ENCODE peak calls at places on chromosomes 3 and 15, in five cellular contexts. One of them, this sample, is unnamed. For H3K4me1 and H3K27me3, the result is how much of the 10 kb centered on the place peaks cover.

GRCh38 chr15:64970696-64971095 is 19.0 kb downstream of the SPG21 start:
- DNase-seq in SJSA1: no peak
- DNase-seq in right lobe of liver: no peak
- DNase-seq in ovary: no peak
- DNase-seq in mesenchymal stem cell: no peak
- DNase-seq in this sample: no peak

GRCh38 chr3:141280086-141280485 is 48.5 kb downstream of the PXYLP1 start:
- DNase-seq in mesenchymal stem cell: peak
- DNase-seq in right lobe of liver: no peak
- DNase-seq in ovary: no peak
- DNase-seq in SJSA1: no peak
- DNase-seq in this sample: peak

GRCh38 chr3:194134231-194134756 is 1.7 kb upstream of the HES1 start:
- DNase-seq in right lobe of liver: no peak
- DNase-seq in SJSA1: peak
- DNase-seq in mesenchymal stem cell: peak
- DNase-seq in ovary: no peak
- DNase-seq in this sample: peak

GRCh38 chr3:185528481-185529009 is 23.8 kb downstream of the LIPH start:
- DNase-seq in SJSA1: no peak
- DNase-seq in mesenchymal stem cell: no peak
- DNase-seq in right lobe of liver: no peak
- DNase-seq in ovary: no peak
- DNase-seq in this sample: no peak

GRCh38 chr15:93829115-93829849 is 402.1 kb upstream of the MCTP2 start:
- DNase-seq in SJSA1: no peak
- DNase-seq in mesenchymal stem cell: peak
- DNase-seq in right lobe of liver: no peak
- DNase-seq in ovary: no peak
- DNase-seq in this sample: no peak

GRCh38 chr3:132268956-132269355 is 48.3 kb upstream of the ACP3 start:
- DNase-seq in right lobe of liver: no peak
- DNase-seq in ovary: no peak
- DNase-seq in SJSA1: no peak
- DNase-seq in mesenchymal stem cell: peak
- DNase-seq in this sample: no peak

GRCh38 chr3:36992806-36993325 is at the start of gene EPM2AIP1:
- DNase-seq in ovary: no peak
- DNase-seq in right lobe of liver: peak
- DNase-seq in mesenchymal stem cell: peak
- DNase-seq in SJSA1: peak
- DNase-seq in this sample: peak

GRCh38 chr3:56347219-56347871 is 120.9 kb downstream of the ERC2 start:
- DNase-seq in SJSA1: no peak
- DNase-seq in right lobe of liver: peak
- DNase-seq in mesenchymal stem cell: no peak
- DNase-seq in ovary: no peak
- DNase-seq in this sample: no peak

GRCh38 chr3:63324621-63325020 is 46.5 kb downstream of the SYNPR start:
- DNase-seq in ovary: no peak
- DNase-seq in SJSA1: no peak
- DNase-seq in mesenchymal stem cell: no peak
- DNase-seq in right lobe of liver: no peak
- DNase-seq in this sample: no peak

GRCh38 chr15:90694987-90695386 is 22.2 kb upstream of the BLM start:
- DNase-seq in SJSA1: no peak
- DNase-seq in mesenchymal stem cell: no peak
- DNase-seq in right lobe of liver: no peak
- DNase-seq in ovary: no peak
- DNase-seq in this sample: no peak

GRCh38 chr3:9088431-9089353 is 125.4 kb upstream of the RAD18 start:
- DNase-seq in SJSA1: no peak
- DNase-seq in mesenchymal stem cell: no peak
- DNase-seq in right lobe of liver: no peak
- DNase-seq in ovary: no peak
- DNase-seq in this sample: peak

GRCh38 chr15:39409876-39410505 is 170.9 kb upstream of the THBS1 start:
- DNase-seq in ovary: no peak
- DNase-seq in SJSA1: no peak
- DNase-seq in right lobe of liver: no peak
- DNase-seq in mesenchymal stem cell: no peak
- DNase-seq in this sample: no peak

GRCh38 chr3:125353659-125354058 is 21.5 kb downstream of the ZNF148 start:
- DNase-seq in mesenchymal stem cell: no peak
- DNase-seq in right lobe of liver: no peak
- DNase-seq in SJSA1: no peak
- DNase-seq in ovary: no peak
- DNase-seq in this sample: no peak
- H3K4me1 ChIP-seq in mesenchymal stem cell: under half
- H3K4me1 ChIP-seq in right lobe of liver: under half
- H3K4me1 ChIP-seq in SJSA1: under half
- H3K4me1 ChIP-seq in ovary: under half
- H3K4me1 ChIP-seq in this sample: under half

DNA sequence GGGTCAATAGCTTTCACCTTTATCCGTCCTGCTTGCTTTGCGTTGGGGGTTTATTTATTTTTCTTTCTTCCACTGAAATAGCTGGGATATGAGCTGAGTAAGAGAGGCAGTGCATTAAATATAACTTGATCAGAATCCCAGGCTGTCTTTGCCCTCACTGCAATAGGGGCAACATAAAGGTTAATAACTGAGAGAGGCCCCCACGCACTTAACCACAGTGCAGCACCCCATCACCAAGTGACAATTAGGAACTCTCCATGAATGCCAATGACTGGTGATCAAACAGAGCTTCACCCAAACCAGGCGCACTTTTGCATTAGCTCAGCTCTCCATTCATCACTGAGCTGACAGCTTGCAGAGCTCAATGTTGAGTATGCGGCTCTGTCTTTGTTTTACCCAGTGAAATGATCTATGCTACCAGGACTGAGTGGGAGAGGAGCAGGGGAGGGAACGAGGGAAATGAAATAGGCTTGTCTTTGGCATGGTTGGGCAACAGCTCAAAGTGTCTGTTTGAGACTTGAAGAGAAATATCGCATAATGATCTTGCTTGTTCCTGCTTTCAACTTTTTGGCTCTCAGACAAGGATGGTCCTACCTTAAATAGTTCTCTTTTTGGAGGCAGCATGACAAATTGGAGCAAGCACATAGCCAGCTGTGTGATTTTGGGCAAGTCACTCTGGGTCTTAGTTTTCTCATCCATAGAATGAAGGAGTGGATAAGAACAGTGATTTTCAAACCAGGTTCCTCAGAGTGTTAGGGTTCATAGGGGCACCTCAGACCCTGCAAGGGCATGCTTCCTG is 14.5 kb upstream of the GLCE start:
- DNase-seq in ovary: no peak
- DNase-seq in SJSA1: no peak
- DNase-seq in mesenchymal stem cell: peak
- DNase-seq in right lobe of liver: no peak
- DNase-seq in this sample: no peak
- H3K27me3 ChIP-seq in ovary: under half
- H3K27me3 ChIP-seq in SJSA1: under half
- H3K27me3 ChIP-seq in mesenchymal stem cell: half or more
- H3K27me3 ChIP-seq in right lobe of liver: under half
- H3K27me3 ChIP-seq in this sample: under half

DNA sequence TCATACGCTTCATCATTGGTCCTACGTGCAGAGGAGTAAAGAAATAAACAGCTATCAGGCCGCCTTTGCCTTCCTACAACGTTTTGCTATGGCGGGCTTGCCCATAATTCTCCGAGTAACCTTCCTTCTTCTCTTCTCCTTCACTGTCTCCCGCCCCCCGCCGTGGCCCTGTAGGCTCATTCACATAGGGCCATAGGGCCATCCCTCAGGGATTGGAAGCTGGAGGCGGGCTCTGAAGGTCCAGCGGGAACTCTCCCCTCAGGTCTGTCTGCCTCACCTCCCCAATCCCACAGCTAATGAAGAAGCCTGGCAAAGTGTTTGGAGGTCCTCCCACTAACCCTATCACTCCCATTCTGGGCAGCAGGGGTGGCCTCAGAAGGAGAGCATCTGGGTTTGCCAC is 43.6 kb downstream of the SEMA5B start:
- DNase-seq in ovary: no peak
- DNase-seq in right lobe of liver: no peak
- DNase-seq in SJSA1: no peak
- DNase-seq in mesenchymal stem cell: no peak
- DNase-seq in this sample: no peak
- H3K4me3 ChIP-seq in ovary: no peak
- H3K4me3 ChIP-seq in right lobe of liver: no peak
- H3K4me3 ChIP-seq in SJSA1: no peak
- H3K4me3 ChIP-seq in mesenchymal stem cell: no peak
- H3K4me3 ChIP-seq in this sample: no peak

GRCh38 chr15:67183443-67184169 is 70.9 kb downstream of the AAGAB start:
- DNase-seq in SJSA1: no peak
- DNase-seq in right lobe of liver: no peak
- DNase-seq in mesenchymal stem cell: no peak
- DNase-seq in ovary: no peak
- DNase-seq in this sample: no peak
- H3K4me1 ChIP-seq in SJSA1: under half
- H3K4me1 ChIP-seq in right lobe of liver: under half
- H3K4me1 ChIP-seq in mesenchymal stem cell: under half
- H3K4me1 ChIP-seq in ovary: under half
- H3K4me1 ChIP-seq in this sample: under half

GRCh38 chr3:13123266-13123665 is 50.0 kb upstream of the IQSEC1 start:
- DNase-seq in SJSA1: no peak
- DNase-seq in mesenchymal stem cell: no peak
- DNase-seq in ovary: no peak
- DNase-seq in right lobe of liver: peak
- DNase-seq in this sample: peak
- H3K27me3 ChIP-seq in SJSA1: under half
- H3K27me3 ChIP-seq in mesenchymal stem cell: half or more
- H3K27me3 ChIP-seq in ovary: under half
- H3K27me3 ChIP-seq in right lobe of liver: under half
- H3K27me3 ChIP-seq in this sample: under half

GRCh38 chr3:158702815-158703481 is 29.3 kb downstream of the RARRES1 start:
- DNase-seq in right lobe of liver: no peak
- DNase-seq in ovary: no peak
- DNase-seq in SJSA1: no peak
- DNase-seq in mesenchymal stem cell: peak
- DNase-seq in this sample: no peak
- H3K4me3 ChIP-seq in right lobe of liver: no peak
- H3K4me3 ChIP-seq in ovary: no peak
- H3K4me3 ChIP-seq in SJSA1: no peak
- H3K4me3 ChIP-seq in mesenchymal stem cell: no peak
- H3K4me3 ChIP-seq in this sample: no peak

GRCh38 chr3:191357909-191358308 is 27.6 kb upstream of the UTS2B start:
- DNase-seq in mesenchymal stem cell: no peak
- DNase-seq in ovary: no peak
- DNase-seq in right lobe of liver: no peak
- DNase-seq in SJSA1: no peak
- DNase-seq in this sample: no peak
- H3K4me1 ChIP-seq in mesenchymal stem cell: under half
- H3K4me1 ChIP-seq in ovary: under half
- H3K4me1 ChIP-seq in right lobe of liver: under half
- H3K4me1 ChIP-seq in SJSA1: under half
- H3K4me1 ChIP-seq in this sample: under half

This sample was measured in aorta.